ENCODE peak calls at places on chromosomes 16 and 17, in eight cellular contexts. P is ovary, I is heart left ventricle, S is breast epithelium, L is stomach, F is uterus, G is suprapubic skin, J is Peyer's patch. D is an unnamed sample. For H3K9me3, the result is how much of the 10 kb centered on the place peaks cover.

GRCh38 chr16:48365601-48366164 is 19.5 kb downstream of the SIAH1 start:
- DNase-seq in P (peak), I (peak), S (peak), L (peak), F (peak), G (peak), J (peak), D (peak)

GRCh38 chr17:16465861-16466338 is 26.1 kb downstream of the LRRC75A start:
- DNase-seq in P (no peak), I (peak), S (no peak), L (peak), F (no peak), G (no peak), J (peak), D (no peak)

GRCh38 chr16:75378616-75379015 is 54.7 kb downstream of the CFDP1 start:
- DNase-seq in P (no peak), I (no peak), S (no peak), L (no peak), F (no peak), G (no peak), J (no peak), D (no peak)

GRCh38 chr17:58231644-58232043 is 6.7 kb upstream of the LPO start:
- DNase-seq in P (no peak), I (no peak), S (no peak), L (no peak), F (no peak), G (no peak), J (no peak), D (no peak)

GRCh38 chr17:79615446-79615845 is 4.6 kb upstream of the RBFOX3 start:
- DNase-seq in P (no peak), I (no peak), S (no peak), L (no peak), F (no peak), G (no peak), J (no peak), D (no peak)

GRCh38 chr17:82287849-82288601 is 14.5 kb upstream of the CSNK1D start:
- DNase-seq in P (peak), I (peak), S (peak), L (peak), F (peak), G (peak), J (peak), D (peak)

GRCh38 chr16:57818377-57819055 is 16.2 kb upstream of the KIFC3 start:
- DNase-seq in P (no peak), I (no peak), S (no peak), L (peak), F (no peak), G (no peak), J (no peak), D (no peak)

GRCh38 chr16:71894229-71894920 is 956 bp upstream of the IST1 start:
- DNase-seq in P (peak), I (peak), S (peak), L (peak), F (peak), G (no peak), J (peak), D (peak)

GRCh38 chr17:40556884-40557414 is 8.3 kb downstream of the CCR7 start:
- DNase-seq in P (peak), I (peak), S (no peak), L (peak), F (peak), G (peak), J (peak), D (no peak)

GRCh38 chr16:61677776-61678175 is 358.5 kb downstream of the CDH8 start:
- DNase-seq in P (no peak), I (no peak), S (no peak), L (no peak), F (no peak), G (no peak), J (no peak), D (no peak)

GRCh38 chr17:74297941-74298340 is 23.9 kb downstream of the DNAI2 start:
- DNase-seq in P (no peak), I (no peak), S (no peak), L (no peak), F (no peak), G (no peak), J (no peak), D (no peak)

GRCh38 chr16:48862087-48862532 is 252.1 kb upstream of the N4BP1 start:
- DNase-seq in P (no peak), I (no peak), S (no peak), L (no peak), F (peak), G (no peak), J (no peak), D (no peak)

GRCh38 chr17:13029340-13029739 is 11.5 kb upstream of the ELAC2 start:
- DNase-seq in P (no peak), I (no peak), S (no peak), L (no peak), F (no peak), G (no peak), J (no peak), D (no peak)

GRCh38 chr16:11843861-11844260 is 7.5 kb downstream of the RSL1D1 start:
- DNase-seq in P (no peak), I (no peak), S (no peak), L (no peak), F (no peak), G (no peak), J (no peak), D (no peak)

GRCh38 chr17:80877095-80877828 is 114.4 kb upstream of the CHMP6 start:
- DNase-seq in P (peak), I (peak), S (peak), L (no peak), F (no peak), G (peak), J (peak), D (peak)

GRCh38 chr16:66658143-66658859 is 38.2 kb downstream of the CMTM4 start:
- DNase-seq in P (no peak), I (no peak), S (no peak), L (no peak), F (no peak), G (no peak), J (no peak), D (no peak)

GRCh38 chr17:75331671-75332070 is 42.4 kb upstream of the SLC25A19 start:
- DNase-seq in P (no peak), I (no peak), S (no peak), L (no peak), F (no peak), G (no peak), J (no peak), D (no peak)

GRCh38 chr16:70720431-70721201 is 34.8 kb upstream of the MTSS2 start:
- DNase-seq in P (no peak), I (no peak), S (no peak), L (no peak), F (no peak), G (no peak), J (no peak), D (no peak)

GRCh38 chr17:31549525-31550388 is 158.3 kb downstream of the RAB11FIP4 start:
- DNase-seq in P (peak), I (peak), S (peak), L (peak), F (peak), G (peak), J (peak), D (peak)

GRCh38 chr17:43714338-43715149 is 44.0 kb downstream of the SOST start:
- DNase-seq in P (no peak), I (no peak), S (no peak), L (no peak), F (no peak), G (no peak), J (no peak), D (no peak)

DNA sequence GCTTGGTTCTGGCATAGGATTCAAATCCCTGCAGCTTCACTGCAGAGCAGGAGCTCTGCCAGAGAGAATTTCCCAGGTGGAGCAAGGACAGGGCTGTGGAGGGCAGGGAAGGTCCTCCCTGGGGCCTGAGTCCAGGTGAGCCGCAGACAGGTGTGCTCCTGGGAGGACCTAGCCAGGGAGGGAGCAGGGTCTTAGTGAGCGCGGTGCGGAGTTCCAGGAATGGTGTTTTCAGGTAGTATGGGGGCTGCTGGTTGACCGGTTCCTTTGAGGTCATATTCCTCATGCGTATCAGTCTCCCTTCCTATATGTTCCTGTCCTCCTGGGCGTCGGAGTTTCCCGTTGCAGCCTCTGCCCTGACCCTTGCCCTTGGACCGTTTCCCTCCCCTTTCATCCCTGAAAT is 813.3 kb downstream of the KCNJ18 start:
- DNase-seq in P (no peak), I (no peak), S (no peak), L (no peak), F (no peak), G (no peak), J (no peak), D (no peak)
- H3K9me3 ChIP-seq in P (under half), I (under half), S (under half), L (under half), F (under half), G (under half), J (under half), D (under half)

DNA sequence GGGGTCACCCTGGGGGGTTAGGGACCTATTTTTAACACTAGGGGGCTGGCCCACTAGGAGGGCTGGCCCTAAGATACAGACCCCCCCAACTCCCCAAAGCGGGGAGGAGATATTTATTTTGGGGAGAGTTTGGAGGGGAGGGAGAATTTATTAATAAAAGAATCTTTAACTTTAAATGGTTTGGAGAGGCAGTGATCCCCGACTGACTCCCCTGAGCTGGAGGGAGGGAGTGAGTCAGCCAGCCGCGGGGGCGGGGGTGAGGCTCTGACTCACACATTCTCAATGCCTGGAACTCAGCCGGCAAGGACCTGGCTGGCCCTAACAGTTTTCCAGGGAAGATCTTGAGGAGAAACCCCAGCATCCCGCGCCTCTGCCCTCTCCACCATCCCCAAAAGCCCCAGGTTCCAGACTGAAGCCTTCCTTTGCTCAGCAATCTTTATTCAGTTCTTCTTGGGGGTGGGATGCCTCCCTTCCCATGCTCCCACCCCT is 1.5 kb downstream of the HCFC1R1 start:
- DNase-seq in P (peak), I (peak), S (peak), L (peak), F (peak), G (peak), J (peak), D (peak)
- TF ChIP-seq CTCF in P (no peak), I (no peak), S (peak), L (no peak), F (no peak), G (no peak), J (no peak), D (peak)

GRCh38 chr17:67246648-67247415 is 1.8 kb upstream of the HELZ start:
- DNase-seq in P (no peak), I (no peak), S (peak), L (peak), F (no peak), G (peak), J (peak), D (peak)

GRCh38 chr17:67246398-67246647 is 1.3 kb upstream of the HELZ start:
- DNase-seq in P (no peak), I (no peak), S (no peak), L (no peak), F (no peak), G (no peak), J (no peak), D (no peak)

GRCh38 chr17:67244621-67245072 is 349 bp downstream of the HELZ start:
- DNase-seq in P (peak), I (no peak), S (no peak), L (no peak), F (peak), G (no peak), J (no peak), D (no peak)

GRCh38 chr17:67245694-67246397 is 850 bp upstream of the HELZ start:
- DNase-seq in P (peak), I (peak), S (no peak), L (peak), F (no peak), G (no peak), J (peak), D (no peak)

DNA sequence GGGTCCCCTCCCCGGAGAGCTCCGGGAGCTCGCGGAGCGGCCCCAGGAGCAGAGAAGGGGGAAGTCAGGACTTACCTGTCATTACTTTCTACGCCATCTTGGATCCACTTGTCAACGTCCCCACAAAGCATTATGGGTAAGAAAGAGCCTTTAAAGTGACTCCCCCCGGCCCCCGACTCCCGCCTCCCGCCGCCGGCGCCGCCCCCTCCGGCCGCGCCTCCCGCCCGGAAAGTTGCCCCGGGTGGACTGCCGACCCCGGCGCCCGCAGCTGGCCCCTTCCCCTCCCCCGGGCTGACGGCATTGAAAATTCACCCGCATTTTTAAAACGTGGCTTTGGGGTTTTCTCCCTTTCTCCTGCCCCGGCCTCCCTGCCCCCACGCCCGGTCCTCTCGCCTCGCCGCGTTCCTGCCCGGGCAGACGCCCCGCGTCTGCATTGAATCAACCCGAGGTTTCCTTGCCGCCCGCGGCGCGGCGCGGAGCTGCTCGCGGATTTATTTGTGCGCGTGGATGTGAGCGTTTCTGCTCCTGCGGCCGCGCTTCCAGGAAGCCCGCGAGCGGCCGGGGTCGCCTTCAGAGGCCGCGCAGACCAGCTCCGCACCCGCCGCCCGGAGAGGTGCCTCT is at the start of gene HELZ:
- DNase-seq in P (peak), I (peak), S (peak), L (peak), F (peak), G (peak), J (peak), D (peak)
- TF ChIP-seq POLR2A in P (no peak), I (peak), S (no peak), L (no peak), F (no peak), G (no peak), J (no peak), D (peak)

GRCh38 chr16:68981971-68982370 is 123.5 kb upstream of the HAS3 start:
- DNase-seq in P (no peak), I (no peak), S (no peak), L (no peak), F (no peak), G (no peak), J (no peak), D (no peak)

GRCh38 chr16:68985855-68986254 is 119.6 kb upstream of the HAS3 start:
- DNase-seq in P (no peak), I (no peak), S (no peak), L (no peak), F (no peak), G (no peak), J (no peak), D (no peak)

GRCh38 chr16:68987734-68988457 is 117.6 kb upstream of the HAS3 start:
- DNase-seq in P (no peak), I (no peak), S (no peak), L (no peak), F (no peak), G (no peak), J (no peak), D (no peak)

GRCh38 chr16:68985268-68985667 is 120.2 kb upstream of the HAS3 start:
- DNase-seq in P (no peak), I (no peak), S (no peak), L (no peak), F (no peak), G (no peak), J (no peak), D (no peak)

DNA sequence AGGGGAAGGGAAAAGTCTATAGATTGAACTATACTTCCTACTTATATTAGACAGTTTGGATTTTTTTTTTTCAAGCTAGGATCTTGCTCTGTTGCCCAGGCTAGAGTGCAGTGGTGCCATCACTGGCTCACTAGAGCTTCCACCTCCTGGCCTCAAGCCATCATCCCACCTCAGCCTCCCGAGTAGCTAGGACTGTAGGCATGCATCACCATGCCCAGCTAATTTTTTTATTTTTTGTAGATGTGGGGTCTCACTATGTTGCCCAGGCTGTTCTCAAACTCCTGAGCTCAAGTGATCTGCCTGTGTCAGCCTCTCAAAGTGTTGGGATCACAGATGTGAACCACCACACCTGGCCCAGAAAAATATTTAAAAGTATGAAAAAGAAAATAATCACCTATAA is 121.0 kb upstream of the HAS3 start:
- DNase-seq in P (no peak), I (no peak), S (no peak), L (no peak), F (no peak), G (no peak), J (no peak), D (no peak)
- H3K9me3 ChIP-seq in P (under half), I (under half), S (under half), L (under half), F (under half), G (under half), J (under half), D (under half)

GRCh38 chr17:47388825-47389224 is 65.1 kb downstream of the EFCAB13 start:
- DNase-seq in P (no peak), I (no peak), S (no peak), L (no peak), F (no peak), G (no peak), J (no peak), D (no peak)
- TF ChIP-seq CTCF in P (no peak), I (no peak), S (no peak), L (no peak), F (no peak), G (no peak), J (no peak), D (no peak)

DNA sequence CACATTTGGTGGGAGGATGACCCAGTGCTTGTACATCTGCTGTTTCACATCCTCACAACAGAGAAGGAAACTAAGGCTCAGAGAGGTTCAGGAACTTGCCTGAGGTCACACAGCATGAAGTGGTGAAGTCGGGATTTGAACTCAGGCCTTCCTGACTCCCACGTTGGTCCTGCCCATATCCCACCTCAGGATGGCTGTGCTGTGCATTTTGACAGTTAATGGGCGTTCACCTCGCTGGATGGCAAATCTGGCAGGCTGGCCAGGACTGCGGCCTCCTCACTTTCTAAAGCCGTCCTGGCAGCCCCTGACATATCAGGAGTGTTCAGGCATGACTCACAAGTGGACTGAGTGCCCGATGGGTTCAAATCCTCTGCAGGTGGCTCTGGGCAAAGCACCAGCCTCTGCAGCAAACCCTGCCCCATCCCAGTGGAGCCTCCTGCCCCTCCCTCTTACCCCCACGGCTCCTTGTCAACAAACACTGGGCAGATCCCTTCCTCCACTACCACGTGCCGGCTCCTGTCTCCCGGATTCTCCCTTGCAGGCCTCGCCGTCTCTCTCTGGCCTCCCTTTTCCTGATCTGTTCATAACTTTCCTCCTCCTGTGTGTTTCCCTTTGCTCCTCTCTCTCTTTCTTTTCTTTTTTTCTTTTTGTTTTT is 29.2 kb downstream of the SOCS3 start:
- DNase-seq in P (no peak), I (no peak), S (no peak), L (no peak), F (peak), G (no peak), J (no peak), D (peak)
- TF ChIP-seq POLR2A in P (no peak), I (no peak), S (no peak), L (no peak), F (no peak), G (no peak), J (no peak), D (no peak)

DNA sequence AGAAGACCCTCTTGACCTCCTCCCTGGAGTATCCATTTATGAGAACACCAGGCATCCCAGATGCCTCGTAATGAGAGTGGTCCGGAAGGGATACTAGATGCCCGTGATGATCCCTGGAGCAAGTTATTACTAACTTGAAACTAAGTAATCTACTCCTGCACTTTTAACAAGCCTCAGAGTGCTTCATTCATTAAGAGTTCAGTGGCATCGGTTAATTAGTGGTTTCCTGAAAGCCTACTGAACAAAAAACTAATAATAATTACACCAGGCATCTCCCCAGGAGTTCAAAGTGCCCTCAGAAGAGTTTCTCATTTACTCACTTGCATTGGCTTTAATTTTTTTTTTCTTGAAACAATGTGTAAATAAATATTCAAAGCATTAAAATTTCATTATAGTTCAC is 22.2 kb downstream of the ZNF75A start:
- DNase-seq in P (no peak), I (no peak), S (no peak), L (no peak), F (no peak), G (no peak), J (no peak), D (no peak)
- H3K9me3 ChIP-seq in P (under half), I (under half), S (half or more), L (under half), F (under half), G (under half), J (under half), D (under half)